ENCODE peak calls at places on chromosome 15, in four cellular contexts. A, D, W and I are unnamed samples.

GRCh38 chr15:95646484-95646883 is 684.0 kb upstream of the NR2F2 start:
- DNase-seq in D (no peak), A (no peak), W (no peak), I (no peak)

GRCh38 chr15:75104804-75105557 is 81.6 kb downstream of the PPCDC start:
- DNase-seq in A (no peak), D (peak), W (peak), I (no peak)

GRCh38 chr15:26294062-26294689 is 431.0 kb upstream of the ATP10A start:
- DNase-seq in W (no peak), D (no peak), A (no peak), I (no peak)

GRCh38 chr15:94004697-94005096 is 226.7 kb upstream of the MCTP2 start:
- DNase-seq in A (no peak), D (no peak), W (no peak), I (no peak)

GRCh38 chr15:36234743-36235142 is 344.7 kb upstream of the CDIN1 start:
- DNase-seq in W (no peak), A (no peak), D (no peak), I (no peak)

GRCh38 chr15:57057134-57057930 is 138.9 kb downstream of the TCF12 start:
- DNase-seq in W (no peak), A (no peak), D (no peak), I (no peak)

GRCh38 chr15:85414495-85414894 is 34.1 kb downstream of the AKAP13 start:
- DNase-seq in W (no peak), D (no peak), A (no peak), I (no peak)

GRCh38 chr15:59353994-59354951 is 18.4 kb downstream of the MYO1E start:
- DNase-seq in W (no peak), A (no peak), D (peak), I (no peak)

GRCh38 chr15:92733934-92734521 is 78.5 kb upstream of the FAM174B start:
- DNase-seq in D (no peak), A (no peak), W (peak), I (no peak)

GRCh38 chr15:77650285-77650684 is 17.6 kb upstream of the LINGO1 start:
- DNase-seq in A (no peak), D (no peak), W (peak), I (no peak)

GRCh38 chr15:23035964-23036566 is 3.3 kb downstream of the TUBGCP5 start:
- DNase-seq in W (peak), A (peak), D (peak), I (peak)

GRCh38 chr15:32851619-32852416 is 134.0 kb downstream of the GREM1 start:
- DNase-seq in A (no peak), W (no peak), D (no peak), I (no peak)

GRCh38 chr15:36808401-36809160 is 229.2 kb downstream of the CDIN1 start:
- DNase-seq in W (no peak), D (no peak), A (no peak), I (no peak)

GRCh38 chr15:71078506-71079207 is 36.6 kb upstream of the THSD4 start:
- DNase-seq in A (no peak), W (no peak), D (no peak), I (no peak)

GRCh38 chr15:89766357-89767311 is 9.5 kb upstream of the MESP2 start:
- DNase-seq in D (no peak), W (no peak), A (no peak), I (no peak)

GRCh38 chr15:98799461-98799971 is 151.2 kb downstream of the IGF1R start:
- DNase-seq in W (no peak), A (no peak), D (no peak), I (no peak)

GRCh38 chr15:68427366-68427765 is 4.6 kb downstream of the ITGA11 start:
- DNase-seq in D (no peak), W (no peak), A (no peak), I (no peak)